ENCODE peak calls at places on chromosomes 11 and 22, in five cellular contexts. B, H, D, O and G are unnamed samples.

GRCh38 chr11:101127699-101128570 is 1.7 kb downstream of the PGR start:
- DNase-seq in H (no peak), O (peak), D (no peak), B (no peak), G (no peak)

GRCh38 chr22:44931766-44932165 is 78.0 kb downstream of the PHF21B start:
- DNase-seq in B (no peak), D (no peak), H (no peak), O (no peak), G (no peak)

GRCh38 chr11:78040691-78041379 is 17.8 kb upstream of the KCTD14 start:
- DNase-seq in H (no peak), B (no peak), D (no peak), O (no peak), G (peak)

GRCh38 chr22:42752912-42753311 is 32.2 kb upstream of the A4GALT start:
- DNase-seq in H (no peak), B (no peak), O (no peak), D (no peak), G (peak)

GRCh38 chr11:26930518-26931247 is 63.2 kb upstream of the FIBIN start:
- DNase-seq in O (no peak), B (peak), D (no peak), H (no peak), G (no peak)

GRCh38 chr11:47539681-47540039 is 13.3 kb downstream of the CELF1 start:
- DNase-seq in D (no peak), H (no peak), B (no peak), O (no peak), G (no peak)

GRCh38 chr11:90930252-90930651 is 707.4 kb upstream of the CHORDC1 start:
- DNase-seq in H (no peak), D (no peak), O (no peak), B (no peak), G (no peak)

GRCh38 chr11:80937831-80938230 is 1497.0 kb upstream of the TENM4 start:
- DNase-seq in O (no peak), D (no peak), H (no peak), B (peak), G (peak)

GRCh38 chr11:7524831-7525230 is 11.0 kb downstream of the PPFIBP2 start:
- DNase-seq in O (no peak), D (peak), B (no peak), H (no peak), G (no peak)

GRCh38 chr11:124934862-124935547 is 842 bp downstream of the HEPACAM start:
- DNase-seq in D (no peak), H (peak), O (no peak), B (peak), G (peak)

GRCh38 chr22:19527861-19528417 is 3.7 kb upstream of the CLDN5 start:
- DNase-seq in O (no peak), B (no peak), H (no peak), D (no peak), G (peak)

GRCh38 chr11:19187101-19187500 is 14.7 kb downstream of the CSRP3 start:
- DNase-seq in D (no peak), B (peak), H (peak), O (no peak), G (peak)

GRCh38 chr11:97722065-97722464 is 1298.7 kb upstream of the CNTN5 start:
- DNase-seq in B (no peak), D (no peak), H (peak), O (no peak), G (peak)

GRCh38 chr11:27392715-27393114 is 29.7 kb upstream of the CCDC34 start:
- DNase-seq in H (peak), B (peak), D (no peak), O (no peak), G (peak)

GRCh38 chr11:13837286-13837685 is 125.2 kb upstream of the SPON1 start:
- DNase-seq in B (no peak), O (no peak), H (no peak), D (no peak), G (no peak)

GRCh38 chr22:19596680-19597398 is 72.6 kb upstream of the CLDN5 start:
- DNase-seq in O (no peak), D (peak), B (no peak), H (no peak), G (no peak)

GRCh38 chr11:48096588-48097525 is 116.5 kb downstream of the PTPRJ start:
- DNase-seq in H (no peak), B (no peak), D (no peak), O (no peak), G (no peak)

GRCh38 chr11:22774716-22775115 is 54.9 kb downstream of the SVIP start:
- DNase-seq in B (no peak), H (no peak), O (no peak), D (no peak), G (no peak)

GRCh38 chr11:1679881-1680280 is 17.1 kb upstream of the KRTAP5-6 start:
- DNase-seq in D (no peak), H (no peak), O (peak), B (no peak), G (no peak)

GRCh38 chr22:17149073-17149815 is 9.8 kb downstream of the HDHD5 start:
- DNase-seq in D (no peak), B (no peak), H (no peak), O (peak), G (no peak)

GRCh38 chr22:49062155-49063039 is 765.3 kb downstream of the BRD1 start:
- DNase-seq in O (no peak), B (no peak), H (no peak), D (no peak), G (no peak)

GRCh38 chr11:78027759-78028158 is 4.7 kb upstream of the KCTD14 start:
- DNase-seq in H (no peak), O (no peak), D (no peak), B (no peak), G (no peak)

GRCh38 chr11:72732329-72732728 is 19.9 kb downstream of the ARAP1 start:
- DNase-seq in B (no peak), H (no peak), O (no peak), D (no peak), G (no peak)

GRCh38 chr11:107916671-107917241 is 11.5 kb upstream of the RAB39A start:
- DNase-seq in H (no peak), D (peak), O (no peak), B (peak), G (peak)

GRCh38 chr11:45896392-45897068 is 10.5 kb downstream of the FREY1 start:
- DNase-seq in D (no peak), O (no peak), H (no peak), B (no peak), G (no peak)

GRCh38 chr11:19955660-19956059 is 204.6 kb downstream of the DBX1 start:
- DNase-seq in D (no peak), O (no peak), B (no peak), H (no peak), G (no peak)

GRCh38 chr11:116373107-116373506 is 399.7 kb downstream of the BUD13 start:
- DNase-seq in D (no peak), H (no peak), O (no peak), B (no peak), G (no peak)

GRCh38 chr11:32304521-32304920 is 130.8 kb downstream of the WT1 start:
- DNase-seq in B (no peak), O (no peak), D (no peak), H (no peak), G (no peak)

GRCh38 chr11:2215230-2215560 is 43.6 kb upstream of the TH start:
- DNase-seq in H (no peak), D (no peak), B (no peak), O (no peak), G (no peak)

GRCh38 chr11:17652556-17652955 is 66.8 kb upstream of the MYOD1 start:
- DNase-seq in H (no peak), D (no peak), B (no peak), O (no peak), G (no peak)

GRCh38 chr22:20805972-20806471 is 32.1 kb downstream of the SERPIND1 start:
- DNase-seq in H (no peak), O (no peak), D (no peak), B (peak), G (peak)

GRCh38 chr11:1876361-1877063 is 15.2 kb downstream of the PRR33 start:
- DNase-seq in H (no peak), O (peak), D (peak), B (no peak), G (peak)

GRCh38 chr11:13939952-13940610 is 22.4 kb upstream of the SPON1 start:
- DNase-seq in O (no peak), H (no peak), B (peak), D (no peak), G (no peak)

GRCh38 chr11:44143987-44144909 is 48.8 kb downstream of the EXT2 start:
- DNase-seq in O (no peak), B (no peak), D (no peak), H (no peak), G (peak)

DNA sequence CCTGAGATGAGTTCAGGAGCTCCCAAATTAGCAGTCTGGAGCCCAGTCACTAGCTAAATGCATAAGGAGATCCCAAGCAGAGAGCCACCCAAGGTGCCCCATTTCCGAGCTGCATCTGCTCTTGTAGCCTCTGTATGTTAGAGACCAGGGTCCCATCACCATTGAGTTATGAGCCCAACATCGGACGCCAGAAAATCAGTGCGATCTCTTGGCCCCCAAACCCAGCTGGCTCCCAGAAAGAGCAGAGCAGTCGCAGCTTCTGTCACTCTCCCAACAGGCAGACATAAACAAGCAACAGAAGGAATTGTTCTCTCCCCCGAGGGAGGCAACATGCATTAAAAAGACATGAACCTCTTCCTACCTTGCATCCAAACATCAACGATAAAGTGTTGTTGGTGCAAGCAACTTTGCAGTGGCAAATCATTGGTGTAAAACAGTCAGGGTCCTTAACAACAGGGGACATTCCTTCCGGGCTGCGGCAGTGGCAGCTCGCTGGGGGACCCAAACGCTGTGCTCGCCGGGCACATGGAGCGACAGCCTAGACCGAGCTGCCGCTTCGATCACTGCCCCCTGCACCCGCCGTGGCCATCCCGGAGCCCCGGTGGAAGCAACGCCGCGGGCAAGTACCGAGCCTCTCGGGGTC is 907.1 kb downstream of the DLG2 start:
- DNase-seq in O (peak), B (no peak), H (no peak), D (no peak), G (no peak)
- H3K4me3 ChIP-seq in O (peak), B (peak), H (no peak), D (no peak), G (peak)

GRCh38 chr22:31588970-31589675 is 72.9 kb downstream of the PISD start:
- DNase-seq in B (no peak), H (no peak), O (no peak), D (no peak), G (no peak)

GRCh38 chr22:31583861-31584485 is 78.0 kb downstream of the PISD start:
- DNase-seq in B (peak), O (no peak), H (no peak), D (no peak), G (peak)

GRCh38 chr22:31586137-31586920 is 75.7 kb downstream of the PISD start:
- DNase-seq in D (no peak), H (peak), B (peak), O (no peak), G (peak)

GRCh38 chr22:31584804-31585160 is 77.2 kb downstream of the PISD start:
- DNase-seq in O (no peak), D (no peak), B (no peak), H (no peak), G (no peak)

DNA sequence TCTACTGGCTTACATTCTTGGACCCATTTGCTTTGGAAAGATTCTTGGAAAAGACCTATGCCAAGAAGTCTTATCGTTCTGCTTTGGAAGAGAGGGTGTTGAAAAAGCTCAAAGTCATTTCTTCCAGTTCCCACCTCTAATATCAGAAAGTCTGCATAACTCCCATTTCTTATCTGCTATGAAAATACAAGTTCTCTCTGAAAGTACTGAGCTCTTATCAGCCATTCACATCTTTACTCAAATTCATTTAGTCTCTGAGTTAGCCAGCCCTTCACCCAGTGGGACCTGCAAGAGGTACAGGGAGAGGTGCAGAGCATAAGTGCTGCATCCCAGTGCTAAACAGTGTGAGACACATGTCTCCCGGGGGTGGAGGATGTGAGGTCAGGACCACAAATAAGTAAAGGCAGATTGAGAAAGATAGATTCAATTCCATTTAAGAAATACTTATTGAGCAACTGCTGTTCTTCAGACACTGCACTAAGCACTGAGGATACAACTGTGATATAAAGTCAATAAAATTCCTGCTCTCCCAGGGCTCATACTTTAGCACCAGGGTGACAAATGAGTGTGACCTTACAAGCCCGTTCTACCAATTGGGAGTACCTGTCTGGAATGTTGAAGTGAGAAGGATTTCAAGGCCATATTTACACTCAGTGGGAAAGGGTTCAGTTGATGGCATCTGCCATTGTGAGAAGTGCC is 76.7 kb downstream of the PISD start:
- DNase-seq in H (no peak), B (peak), O (no peak), D (no peak), G (peak)
- H3K4me3 ChIP-seq in H (no peak), B (no peak), O (no peak), D (no peak), G (no peak)

DNA sequence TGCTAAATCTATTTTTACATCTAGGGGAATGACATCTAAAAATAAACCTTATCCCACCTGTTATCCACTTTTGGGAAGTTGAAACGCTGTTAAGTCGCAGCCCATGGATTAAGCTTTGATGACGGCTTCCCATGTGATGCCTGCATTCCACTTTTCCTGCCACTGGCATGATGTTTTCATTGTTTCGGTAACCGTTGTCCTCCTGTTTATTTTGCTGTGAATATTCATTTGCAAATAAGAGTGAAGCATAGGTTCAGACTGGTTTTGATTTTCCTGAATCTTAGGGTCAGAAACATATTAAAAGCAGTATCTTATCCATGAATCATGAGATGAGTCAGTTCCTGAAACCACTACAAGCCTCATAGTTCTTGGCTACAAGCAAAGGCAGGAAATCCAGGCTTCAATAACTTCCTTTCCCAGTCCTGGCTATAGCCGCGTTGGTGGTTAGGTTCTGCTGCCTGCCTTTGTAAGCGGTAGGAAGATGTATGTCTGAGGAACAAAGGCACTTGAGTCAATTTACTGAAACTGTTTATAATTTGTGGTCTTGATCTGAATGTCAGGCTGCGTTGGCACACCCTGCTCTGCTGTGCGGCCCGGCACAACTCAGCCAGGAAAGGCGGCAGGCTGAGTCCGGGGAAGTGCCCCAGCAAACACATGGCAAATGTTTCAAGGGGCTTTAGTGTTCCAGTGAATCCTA is 19.4 kb downstream of the TEAD1 start:
- DNase-seq in B (peak), D (peak), H (peak), O (peak), G (peak)
- H3K4me3 ChIP-seq in B (peak), D (peak), H (peak), O (peak), G (peak)

GRCh38 chr11:68581439-68581838 is 102.9 kb upstream of the GAL start:
- DNase-seq in B (no peak), H (no peak), D (no peak), O (peak), G (no peak)
- H3K4me3 ChIP-seq in B (no peak), H (no peak), D (no peak), O (no peak), G (no peak)